ENCODE peak calls at places on chromosomes 4 and X, in six cellular contexts. P is cardiac fibroblast, V is BJ, F is neural progenitor cell, I is IMR-90, H is heart left ventricle. E is an unnamed sample.

GRCh38 chr4:164904941-164905340 is 28.0 kb downstream of the APELA start:
- DNase-seq in P (no peak), V (no peak), F (no peak), H (no peak), I (no peak), E (no peak)

GRCh38 chrX:11890843-11891514 is 132.9 kb downstream of the MSL3 start:
- DNase-seq in H (peak; percentile 48), V (no peak), F (no peak), I (no peak), P (peak; percentile 61), E (peak; percentile 12)

GRCh38 chr4:52126946-52127345 is 75.8 kb downstream of the SPATA18 start:
- DNase-seq in F (no peak), P (no peak), I (peak; percentile 8), H (no peak), V (no peak), E (peak; percentile 31)

GRCh38 chrX:140713174-140713539 is 3.6 kb downstream of the LINC00632 start:
- DNase-seq in P (no peak), V (no peak), H (no peak), I (no peak), F (no peak), E (no peak)

GRCh38 chr4:89829470-89830138 is 7.4 kb downstream of the SNCA start:
- DNase-seq in H (no peak), P (peak; percentile 31), V (no peak), I (no peak), F (no peak), E (no peak)

GRCh38 chr4:88989990-88990389 is 67.0 kb downstream of the FAM13A start:
- DNase-seq in P (peak; percentile 27), V (no peak), F (no peak), I (no peak), H (no peak), E (no peak)

GRCh38 chr4:29948451-29948850 is 771.7 kb upstream of the PCDH7 start:
- DNase-seq in I (no peak), V (no peak), H (no peak), F (no peak), P (no peak), E (no peak)

GRCh38 chr4:133865606-133866327 is 335.8 kb downstream of the PABPC4L start:
- DNase-seq in H (peak; percentile 23), P (peak; percentile 92), I (peak; percentile 99), F (peak; percentile 30), V (peak; percentile 82), E (peak; percentile 93)

GRCh38 chr4:183081116-183081469 is 18.0 kb upstream of the WWC2 start:
- DNase-seq in V (no peak), H (no peak), I (no peak), F (no peak), P (no peak), E (no peak)

GRCh38 chrX:57906790-57907189 is 3.5 kb downstream of the ZXDA start:
- DNase-seq in I (peak; percentile 61), F (no peak), V (no peak), H (no peak), P (peak; percentile 65), E (peak; percentile 81)

GRCh38 chrX:150361070-150361776 is 1.9 kb upstream of the MAMLD1 start:
- DNase-seq in I (peak; percentile 26), F (peak; percentile 49), P (no peak), H (no peak), V (no peak), E (no peak)

GRCh38 chrX:28638775-28639174 is 51.5 kb downstream of the IL1RAPL1 start:
- DNase-seq in P (no peak), I (peak; percentile 33), H (no peak), F (no peak), V (no peak), E (no peak)

GRCh38 chr4:63787326-63787725 is 621.9 kb downstream of the TECRL start:
- DNase-seq in P (no peak), F (no peak), H (no peak), I (no peak), V (no peak), E (no peak)

GRCh38 chr4:24775209-24775608 is 20.2 kb upstream of the SOD3 start:
- DNase-seq in H (no peak), I (peak; percentile 55), V (no peak), F (no peak), P (no peak), E (no peak)

GRCh38 chrX:112512509-112512908 is 167.2 kb downstream of the LHFPL1 start:
- DNase-seq in F (peak; percentile 18), I (peak; percentile 4), P (no peak), H (no peak), V (no peak), E (no peak)
- H3K4me3 ChIP-seq in F (no peak overlapping the region), I (no peak overlapping the region), P (no peak overlapping the region), H (no peak overlapping the region), V (no peak overlapping the region), E (no peak overlapping the region)

GRCh38 chrX:111442791-111443190 is 30.8 kb upstream of the DCX start:
- DNase-seq in I (no peak), P (no peak), H (no peak), V (no peak), F (no peak), E (no peak)

GRCh38 chrX:111444881-111445280 is 32.9 kb upstream of the DCX start:
- DNase-seq in V (no peak), I (no peak), F (no peak), H (no peak), P (no peak), E (no peak)

GRCh38 chrX:111447298-111447697 is 35.3 kb upstream of the DCX start:
- DNase-seq in I (no peak), F (peak; percentile 81), V (no peak), P (no peak), H (peak; percentile 25), E (no peak)

GRCh38 chrX:111445485-111445884 is 33.5 kb upstream of the DCX start:
- DNase-seq in P (peak; percentile 42), V (no peak), F (peak; percentile 80), H (no peak), I (peak; percentile 32), E (peak; percentile 46)
- TF ChIP-seq CTCF in P (peak; percentile 33), V (peak; percentile 48), F (peak; percentile 83), H (peak; percentile 45), I (peak; percentile 55), E (peak; percentile 53)

GRCh38 chr4:67702166-67702565 is 1.2 kb upstream of the UBA6 start:
- DNase-seq in H (no peak), P (no peak), V (no peak), I (no peak), F (no peak), E (no peak)
- H3K4me3 ChIP-seq in H (peak overlapping the region; percentile 73), P (peak overlapping the region; percentile 86), V (no peak overlapping the region), I (no peak overlapping the region), F (peak overlapping the region; percentile 80), E (peak overlapping the region; percentile 87)

DNA sequence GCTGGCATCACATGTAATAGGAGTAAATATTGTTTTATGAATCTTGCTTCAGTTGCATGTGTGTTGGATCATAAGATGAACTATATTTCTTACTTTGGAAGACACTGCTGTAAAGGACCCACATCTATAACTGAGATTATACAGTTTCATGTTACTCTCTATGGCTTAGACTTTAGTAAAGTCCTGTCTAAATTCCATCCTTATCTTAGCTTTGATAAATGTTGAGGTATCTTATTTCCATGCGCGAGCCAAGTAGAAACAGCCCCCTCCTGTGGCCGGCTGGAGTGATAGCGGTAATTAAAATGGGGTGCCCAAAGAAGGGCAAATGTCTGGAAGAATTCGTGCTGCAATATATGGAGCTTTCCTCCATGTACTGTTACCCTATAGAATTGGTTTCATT is 43.0 kb downstream of the CCDC158 start:
- DNase-seq in F (peak; percentile 69), I (peak; percentile 61), P (peak; percentile 68), H (no peak), V (no peak), E (peak; percentile 69)
- TF ChIP-seq CTCF in F (peak; percentile 87), I (peak; percentile 69), P (peak; percentile 62), H (peak; percentile 35), V (peak; percentile 66), E (peak; percentile 50)

GRCh38 chr4:42489095-42489494 is 91.8 kb downstream of the SHISA3 start:
- DNase-seq in F (no peak), V (no peak), H (no peak), I (no peak), P (no peak), E (no peak)
- H3K4me3 ChIP-seq in F (no peak overlapping the region), V (no peak overlapping the region), H (no peak overlapping the region), I (no peak overlapping the region), P (no peak overlapping the region), E (no peak overlapping the region)

DNA sequence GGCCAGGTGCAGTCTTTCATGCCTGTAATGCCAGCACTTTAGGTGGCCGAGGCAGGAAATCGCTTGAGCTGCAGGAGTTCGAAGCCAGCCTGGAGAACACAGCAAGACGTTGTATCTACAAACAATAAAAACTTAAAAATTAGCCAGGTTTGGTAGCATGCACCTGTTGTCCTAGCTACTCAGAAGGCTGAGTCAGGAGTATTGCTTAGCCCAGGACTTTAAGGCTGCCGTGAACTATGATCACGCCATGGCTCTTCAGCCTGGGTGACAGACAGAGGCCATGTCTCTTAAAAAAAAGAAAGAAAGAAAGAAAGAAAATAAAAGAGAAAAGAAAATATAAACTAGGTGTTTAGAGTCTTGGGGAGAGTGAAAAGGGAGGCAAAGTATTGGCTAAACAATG is 96.4 kb upstream of the PDE5A start:
- DNase-seq in H (no peak), I (no peak), P (no peak), V (no peak), F (no peak), E (no peak)
- TF ChIP-seq CTCF in H (no peak), I (no peak), P (no peak), V (no peak), F (no peak), E (no peak)